ENCODE peak calls at places on chromosomes 16 and 17, in eight cellular contexts. C is neural progenitor cell, Z is WTC11, V is IMR-90, J is fibroblast of villous mesenchyme, P is fibroblast of pulmonary artery, W is activated B cell treated with CpG ODN at 0.5 μM for 24 hours, K is cardiac muscle cell. R is an unnamed sample.

GRCh38 chr16:82050909-82051357 is 15.9 kb downstream of the HSD17B2 start:
- DNase-seq in W (no peak), J (no peak), P (no peak), Z (no peak), K (no peak), V (no peak), C (no peak), R (no peak)

GRCh38 chr16:23407436-23408125 is 45.4 kb downstream of the COG7 start:
- DNase-seq in J (no peak), V (no peak), W (no peak), K (no peak), P (no peak), Z (no peak), C (no peak), R (no peak)

GRCh38 chr17:41992576-41992975 is 24.7 kb downstream of the DNAJC7 start:
- DNase-seq in W (no peak), Z (no peak), P (no peak), C (no peak), V (no peak), J (no peak), K (no peak), R (no peak)

GRCh38 chr16:67666538-67667433 is at the start of the genes C16orf86 and ENKD1:
- DNase-seq in V (peak), J (peak), W (peak), C (peak), Z (peak), K (peak), P (peak), R (peak)

GRCh38 chr16:57728336-57729181 is 7.0 kb upstream of the KATNB1 start:
- DNase-seq in K (no peak), V (no peak), J (no peak), P (no peak), W (no peak), Z (no peak), C (no peak), R (no peak)

GRCh38 chr16:11396241-11397048 is 51.2 kb downstream of the RMI2 start:
- DNase-seq in W (peak), K (peak), C (peak), P (peak), V (peak), J (peak), Z (peak), R (peak)

GRCh38 chr17:37060966-37061365 is 112.2 kb downstream of the AATF start:
- DNase-seq in V (no peak), J (no peak), K (no peak), P (no peak), C (no peak), W (no peak), Z (no peak), R (no peak)

GRCh38 chr17:64940055-64940454 is 20.8 kb upstream of the LRRC37A3 start:
- DNase-seq in J (no peak), K (no peak), P (no peak), V (no peak), W (no peak), C (no peak), Z (no peak), R (no peak)

GRCh38 chr17:30091771-30092170 is 24.8 kb upstream of the NSRP1 start:
- DNase-seq in W (no peak), Z (no peak), K (no peak), P (peak), V (peak), C (no peak), J (peak), R (peak)

GRCh38 chr17:13420294-13421277 is 181.1 kb downstream of the HS3ST3A1 start:
- DNase-seq in V (peak), K (no peak), J (peak), C (no peak), Z (no peak), P (peak), W (no peak), R (peak)

GRCh38 chr17:60604686-60605334 is 4.8 kb downstream of the PPM1D start:
- DNase-seq in W (no peak), C (no peak), V (peak), Z (no peak), P (peak), K (no peak), J (peak), R (peak)

GRCh38 chr16:10256855-10257641 is 74.8 kb upstream of the GRIN2A start:
- DNase-seq in K (peak), J (peak), P (peak), C (peak), W (peak), V (no peak), Z (peak), R (no peak)

GRCh38 chr16:10085078-10085798 is 97.0 kb downstream of the GRIN2A start:
- DNase-seq in J (no peak), Z (no peak), P (no peak), W (no peak), V (no peak), K (peak), C (no peak), R (no peak)

GRCh38 chr17:70369296-70369855 is 200.0 kb downstream of the KCNJ2 start:
- DNase-seq in P (no peak), J (no peak), W (no peak), V (no peak), C (no peak), K (no peak), Z (no peak), R (no peak)

GRCh38 chr16:22848451-22848850 is 34.5 kb downstream of the HS3ST2 start:
- DNase-seq in K (no peak), V (no peak), J (no peak), W (no peak), C (no peak), P (no peak), Z (no peak), R (no peak)

GRCh38 chr16:88077328-88078108 is 126.3 kb downstream of the BANP start:
- DNase-seq in K (peak), P (no peak), W (no peak), V (no peak), J (no peak), Z (no peak), C (peak), R (no peak)

GRCh38 chr16:19696961-19697360 is 21.1 kb downstream of the KNOP1 start:
- DNase-seq in K (no peak), V (no peak), C (no peak), J (no peak), W (no peak), Z (no peak), P (no peak), R (no peak)

GRCh38 chr16:74936902-74937560 is 47.9 kb downstream of the WDR59 start:
- DNase-seq in V (peak), P (peak), Z (no peak), J (peak), C (no peak), K (no peak), W (no peak), R (peak)

GRCh38 chr17:29835438-29836351 is 94.3 kb downstream of the SSH2 start:
- DNase-seq in W (no peak), K (no peak), J (no peak), Z (no peak), V (peak), C (no peak), P (peak), R (peak)

GRCh38 chr16:8924214-8924613 is 39.5 kb downstream of the USP7 start:
- DNase-seq in K (no peak), J (peak), Z (no peak), W (no peak), C (no peak), P (no peak), V (no peak), R (no peak)

GRCh38 chr16:2470234-2470601 is 879 bp upstream of the NTN3 start:
- DNase-seq in P (no peak), C (no peak), K (no peak), W (no peak), Z (no peak), V (no peak), J (no peak), R (no peak)

GRCh38 chr16:82945420-82946096 is 318.8 kb downstream of the CDH13 start:
- DNase-seq in K (no peak), P (peak), J (no peak), C (no peak), Z (no peak), V (no peak), W (no peak), R (no peak)

GRCh38 chr16:78133919-78134318 is 34.5 kb downstream of the WWOX start:
- DNase-seq in Z (no peak), W (no peak), J (no peak), K (no peak), C (no peak), P (no peak), V (no peak), R (no peak)

GRCh38 chr16:49348408-49349176 is 25.0 kb upstream of the C16orf78 start:
- DNase-seq in J (no peak), V (no peak), P (no peak), W (no peak), Z (peak), K (no peak), C (no peak), R (no peak)

GRCh38 chr16:15952265-15952711 is 2.9 kb downstream of the ABCC1 start:
- DNase-seq in V (no peak), Z (no peak), P (no peak), C (no peak), K (peak), J (no peak), W (no peak), R (no peak)

GRCh38 chr17:66165537-66166123 is 26.3 kb downstream of the CEP112 start:
- DNase-seq in Z (no peak), C (peak), K (peak), W (no peak), J (peak), V (peak), P (peak), R (peak)

GRCh38 chr17:27879987-27880608 is 13.1 kb downstream of the LYRM9 start:
- DNase-seq in V (peak), K (peak), Z (peak), C (peak), J (peak), W (peak), P (peak), R (peak)

GRCh38 chr16:83441523-83441922 is 366.3 kb upstream of the HSBP1 start:
- DNase-seq in C (no peak), V (peak), P (no peak), J (no peak), W (no peak), Z (no peak), K (no peak), R (peak)

GRCh38 chr17:11278186-11278983 is 37.4 kb downstream of the SHISA6 start:
- DNase-seq in Z (no peak), W (no peak), K (no peak), P (no peak), V (no peak), J (no peak), C (peak), R (no peak)

GRCh38 chr17:28828294-28829040 is 14.1 kb downstream of the FAM222B start:
- DNase-seq in J (peak), K (no peak), Z (peak), P (peak), V (peak), C (no peak), W (no peak), R (peak)

GRCh38 chr17:78759203-78759968 is 22.7 kb downstream of the CYTH1 start:
- DNase-seq in P (peak), K (no peak), Z (no peak), W (no peak), J (peak), V (peak), C (no peak), R (peak)

GRCh38 chr17:39800540-39800939 is 62.8 kb downstream of the GRB7 start:
- DNase-seq in V (no peak), K (no peak), Z (no peak), J (no peak), C (no peak), W (no peak), P (no peak), R (no peak)

GRCh38 chr16:50165473-50165872 is 12.4 kb downstream of the TENT4B start:
- DNase-seq in W (no peak), Z (no peak), K (no peak), P (no peak), J (no peak), C (no peak), V (no peak), R (no peak)

GRCh38 chr16:1475552-1476114 is 805 bp upstream of the CLCN7 start:
- DNase-seq in J (no peak), Z (no peak), W (no peak), C (no peak), V (no peak), P (no peak), K (no peak), R (no peak)

GRCh38 chr17:63434951-63435571 is 11.0 kb downstream of the CYB561 start:
- DNase-seq in V (peak), P (peak), W (no peak), C (no peak), Z (peak), K (no peak), J (no peak), R (no peak)
- TF ChIP-seq CTCF in V (peak), P (peak), W (no peak), C (peak), Z (peak), K (peak), J (peak), R (peak)

GRCh38 chr17:82386256-82386831 is 14.8 kb downstream of the UTS2R start:
- DNase-seq in K (no peak), W (no peak), P (no peak), C (no peak), Z (no peak), V (no peak), J (no peak), R (no peak)

GRCh38 chr17:82384051-82384729 is 12.6 kb downstream of the UTS2R start:
- DNase-seq in K (no peak), P (no peak), J (no peak), C (peak), Z (no peak), V (no peak), W (no peak), R (no peak)

GRCh38 chr17:82383411-82383810 is 11.8 kb downstream of the UTS2R start:
- DNase-seq in C (peak), V (no peak), P (no peak), J (no peak), W (no peak), Z (no peak), K (no peak), R (no peak)

GRCh38 chr17:82385559-82386255 is 14.1 kb downstream of the UTS2R start:
- DNase-seq in V (no peak), J (no peak), C (peak), P (no peak), W (no peak), Z (no peak), K (no peak), R (no peak)

DNA sequence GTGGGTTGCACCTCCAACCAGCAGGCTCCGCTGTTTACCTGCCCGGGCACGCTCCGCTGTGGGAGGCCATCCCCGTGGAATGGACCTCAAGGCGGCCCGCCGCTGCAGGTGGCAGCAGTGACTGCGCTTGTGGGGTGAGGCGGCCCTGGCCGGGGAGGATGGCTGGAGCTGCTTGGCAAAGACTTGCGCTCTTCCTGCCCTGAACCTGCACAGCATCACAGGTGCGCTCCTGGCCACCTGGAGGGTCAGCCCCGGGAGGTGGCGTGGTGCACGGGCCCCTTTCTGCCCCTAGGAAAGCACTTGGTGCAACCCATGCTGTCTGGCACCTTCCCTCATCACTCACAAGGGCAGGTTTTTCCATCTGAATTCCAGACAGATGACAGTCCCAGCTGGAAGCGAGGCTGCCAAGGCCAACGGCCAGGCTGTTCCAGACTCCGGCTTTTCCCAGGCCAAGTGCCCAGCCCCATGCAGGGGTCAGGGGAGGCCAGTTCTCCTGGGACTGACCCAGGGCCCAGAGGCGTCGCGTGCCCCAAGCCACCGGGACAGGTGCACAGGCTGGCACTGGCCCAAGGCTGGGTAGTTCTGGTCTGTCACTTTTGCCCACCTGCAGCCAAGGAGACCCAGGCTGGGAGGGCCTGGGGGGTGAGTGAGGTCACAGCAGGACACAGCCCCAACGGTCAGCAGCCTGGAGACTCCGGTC is 13.3 kb downstream of the UTS2R start:
- DNase-seq in C (no peak), J (no peak), P (no peak), V (peak), Z (no peak), W (no peak), K (no peak), R (peak)
- TF ChIP-seq CTCF in C (no peak), J (no peak), P (no peak), V (peak), Z (no peak), W (no peak), K (no peak), R (no peak)

DNA sequence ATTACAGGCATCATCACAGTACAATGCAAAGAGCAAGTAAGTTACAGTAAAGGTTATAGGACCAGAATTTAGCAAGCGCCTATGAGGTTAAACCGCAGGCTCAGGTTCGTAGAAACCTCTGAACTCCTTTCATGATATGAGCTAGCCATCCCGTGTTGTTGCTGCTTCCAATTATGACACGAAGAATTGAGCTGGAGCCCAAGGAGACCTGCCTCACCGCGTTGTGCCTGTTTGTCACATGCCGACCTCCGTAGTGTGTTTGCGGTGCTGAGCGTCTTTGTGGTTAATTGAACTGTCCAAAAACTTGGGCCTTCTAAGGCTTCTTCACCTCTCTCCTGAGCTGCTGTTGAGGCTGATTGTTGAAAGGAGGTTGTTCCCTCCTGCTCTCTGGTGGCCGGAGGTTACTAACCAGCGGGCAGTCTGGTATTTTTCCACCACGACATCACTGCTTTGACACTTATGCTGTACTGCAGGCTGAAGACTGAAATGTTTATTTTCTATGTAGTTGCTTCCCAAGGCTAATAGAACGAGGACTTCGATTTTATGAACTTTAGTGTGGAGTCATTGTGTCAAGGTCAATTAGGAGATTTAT is 67.5 kb downstream of the SEC14L1 start:
- DNase-seq in K (peak), P (peak), C (peak), W (no peak), V (peak), Z (peak), J (peak), R (peak)
- TF ChIP-seq CTCF in K (peak), P (peak), C (peak), W (no peak), V (peak), Z (no peak), J (peak), R (peak)

DNA sequence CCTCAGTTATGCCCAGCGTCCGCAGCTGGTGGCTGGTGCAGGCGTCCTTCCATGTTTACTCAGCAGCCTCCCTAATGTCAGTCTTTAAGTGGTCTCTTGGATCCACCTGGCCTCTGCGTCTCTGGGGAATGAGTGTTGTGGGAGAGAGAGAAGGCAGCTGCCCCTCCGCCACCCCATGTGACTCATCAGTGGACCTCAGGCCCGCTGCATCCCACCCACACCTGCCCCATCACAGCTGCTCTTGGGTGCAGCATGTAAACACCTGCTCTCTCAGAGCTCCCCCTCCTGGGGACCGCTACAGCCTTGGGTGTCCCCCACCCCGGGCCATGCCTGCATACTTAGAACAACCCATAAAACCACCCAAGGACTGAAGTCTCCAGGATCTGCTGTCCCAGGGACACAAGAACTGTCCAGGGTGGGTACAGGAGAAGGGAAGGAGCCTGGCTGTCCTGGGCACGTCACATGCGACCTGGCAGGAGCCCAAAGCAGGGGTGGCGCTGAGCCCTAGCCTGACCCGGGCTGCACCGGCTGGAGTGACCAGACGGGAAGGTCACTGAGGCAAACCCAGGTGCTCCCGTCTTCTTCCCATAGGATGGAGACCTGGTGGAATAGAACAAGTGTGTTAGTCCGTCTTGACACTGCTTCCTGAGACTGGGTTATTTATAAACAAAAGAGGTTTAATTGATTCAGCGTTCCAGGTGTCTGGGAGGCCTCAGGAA is 4.2 kb downstream of the C16orf90 start:
- DNase-seq in Z (peak), V (no peak), W (no peak), C (no peak), J (no peak), P (no peak), K (no peak), R (no peak)
- TF ChIP-seq CTCF in Z (no peak), V (no peak), W (no peak), C (no peak), J (no peak), P (no peak), K (no peak), R (no peak)

GRCh38 chr16:85488414-85488813 is 124.7 kb upstream of the GSE1 start:
- DNase-seq in J (no peak), P (no peak), C (no peak), K (no peak), W (no peak), V (no peak), Z (no peak), R (no peak)
- TF ChIP-seq CTCF in J (no peak), P (no peak), C (no peak), K (no peak), W (no peak), V (no peak), Z (no peak), R (no peak)

GRCh38 chr16:55222436-55222835 is 101.6 kb upstream of the IRX6 start:
- DNase-seq in P (no peak), K (no peak), J (no peak), W (no peak), V (no peak), Z (no peak), C (no peak), R (no peak)
- TF ChIP-seq CTCF in P (no peak), K (no peak), J (no peak), W (no peak), V (no peak), Z (no peak), C (no peak), R (no peak)

GRCh38 chr17:48373130-48373844 is 56.7 kb downstream of the SKAP1 start:
- DNase-seq in W (no peak), K (no peak), Z (no peak), P (no peak), J (no peak), C (no peak), V (no peak), R (no peak)

GRCh38 chr17:48375356-48375755 is 54.7 kb downstream of the SKAP1 start:
- DNase-seq in J (peak), V (peak), C (no peak), K (no peak), P (peak), Z (no peak), W (no peak), R (no peak)

GRCh38 chr17:48373882-48374281 is 56.1 kb downstream of the SKAP1 start:
- DNase-seq in P (no peak), V (no peak), C (no peak), Z (no peak), W (no peak), K (no peak), J (no peak), R (no peak)

GRCh38 chr17:48376926-48377325 is 53.1 kb downstream of the SKAP1 start:
- DNase-seq in C (no peak), W (no peak), K (no peak), V (no peak), J (no peak), Z (no peak), P (no peak), R (no peak)

GRCh38 chr17:48374650-48375230 is 55.3 kb downstream of the SKAP1 start:
- DNase-seq in Z (peak), C (peak), J (peak), W (no peak), K (peak), V (no peak), P (no peak), R (no peak)
- TF ChIP-seq CTCF in Z (peak), C (peak), J (peak), W (no peak), K (peak), V (peak), P (peak), R (peak)